ENCODE peak calls at places on chromosomes 6 and 20, in ten cellular contexts. U is heart right ventricle, W is left lung, I is IMR-90, M is aorta, G is vagina, Z is astrocyte, A is gastrocnemius medialis, L is uterus, Y is lung. Q is an unnamed sample.

GRCh38 chr20:41228858-41229257 is 88.7 kb downstream of the ZHX3 start:
- DNase-seq in A (no peak), G (no peak), Z (no peak), M (no peak), L (no peak), Y (no peak), I (no peak), U (no peak), W (no peak), Q (no peak)

GRCh38 chr20:45823949-45824835 is 2.9 kb downstream of the TNNC2 start:
- DNase-seq in I (no peak), U (no peak), W (peak; percentile 81), G (no peak), Y (no peak), A (peak; percentile 74), Z (no peak), L (peak; percentile 43), M (no peak), Q (no peak)

GRCh38 chr6:32979720-32980487 is 11.5 kb downstream of the BRD2 start:
- DNase-seq in W (no peak), A (no peak), U (no peak), Z (no peak), I (no peak), M (no peak), Y (no peak), L (no peak), G (no peak), Q (no peak)

GRCh38 chr20:5390719-5391118 is 74.0 kb upstream of the PROKR2 start:
- DNase-seq in L (no peak), I (no peak), U (no peak), W (no peak), A (no peak), M (no peak), G (no peak), Y (no peak), Z (no peak), Q (no peak)

GRCh38 chr20:10034717-10035571 is at the start of gene ANKEF1:
- DNase-seq in A (peak; percentile 53), Y (peak; percentile 85), G (no peak), U (peak; percentile 52), L (peak; percentile 68), M (peak; percentile 76), I (peak; percentile 2), W (peak; percentile 94), Z (peak; percentile 12), Q (peak; percentile 80)

GRCh38 chr20:59032023-59032712 is at the start of gene ATP5F1E:
- DNase-seq in Z (peak; percentile 83), M (peak; percentile 98), G (no peak), I (peak; percentile 89), U (peak; percentile 95), A (peak; percentile 95), Y (peak; percentile 95), L (peak; percentile 96), W (peak; percentile 98), Q (peak; percentile 96)

GRCh38 chr6:134517863-134518262 is 200.0 kb upstream of the SGK1 start:
- DNase-seq in Y (no peak), I (no peak), U (no peak), L (no peak), G (no peak), Z (no peak), W (no peak), A (no peak), M (peak; percentile 66), Q (no peak)

GRCh38 chr6:30557683-30557981 is 537 bp downstream of the PRR3 start:
- DNase-seq in L (no peak), M (no peak), Y (no peak), W (no peak), U (no peak), A (no peak), Z (no peak), G (no peak), I (no peak), Q (no peak)

GRCh38 chr6:29887819-29888581 is 54.3 kb upstream of the HLA-A start:
- DNase-seq in M (peak; percentile 91), Z (no peak), A (peak; percentile 66), G (no peak), Y (peak; percentile 89), I (peak; percentile 11), U (peak; percentile 79), L (peak; percentile 85), W (peak; percentile 96), Q (peak; percentile 91)

GRCh38 chr20:48180039-48180438 is 394.8 kb upstream of the SULF2 start:
- DNase-seq in I (no peak), G (no peak), A (no peak), Y (no peak), M (no peak), W (no peak), Z (peak; percentile 84), L (no peak), U (no peak), Q (no peak)

GRCh38 chr20:35018578-35019371 is 63.1 kb downstream of the MYH7B start:
- DNase-seq in U (no peak), L (no peak), G (peak; percentile 52), Y (no peak), M (no peak), Z (no peak), I (no peak), A (no peak), W (no peak), Q (no peak)

GRCh38 chr6:117265425-117266266 is at the start of gene VGLL2:
- DNase-seq in G (no peak), Z (peak; percentile 25), L (no peak), M (peak; percentile 40), I (peak; percentile 18), U (no peak), A (peak; percentile 85), Y (no peak), W (peak; percentile 82), Q (no peak)

GRCh38 chr6:132190097-132190814 is 211.0 kb downstream of the MOXD1 start:
- DNase-seq in Z (peak; percentile 73), I (peak; percentile 75), Y (no peak), M (no peak), L (no peak), G (no peak), A (no peak), U (no peak), W (no peak), Q (no peak)

GRCh38 chr6:106446287-106446885 is 85.9 kb downstream of the CRYBG1 start:
- DNase-seq in I (peak; percentile 12), W (no peak), A (no peak), L (no peak), Z (no peak), Y (no peak), M (no peak), U (no peak), G (no peak), Q (no peak)

GRCh38 chr6:3738381-3739131 is 13.0 kb downstream of the PXDC1 start:
- DNase-seq in W (no peak), U (no peak), G (no peak), Y (no peak), Z (no peak), I (no peak), L (no peak), M (peak; percentile 44), A (no peak), Q (peak; percentile 64)

DNA sequence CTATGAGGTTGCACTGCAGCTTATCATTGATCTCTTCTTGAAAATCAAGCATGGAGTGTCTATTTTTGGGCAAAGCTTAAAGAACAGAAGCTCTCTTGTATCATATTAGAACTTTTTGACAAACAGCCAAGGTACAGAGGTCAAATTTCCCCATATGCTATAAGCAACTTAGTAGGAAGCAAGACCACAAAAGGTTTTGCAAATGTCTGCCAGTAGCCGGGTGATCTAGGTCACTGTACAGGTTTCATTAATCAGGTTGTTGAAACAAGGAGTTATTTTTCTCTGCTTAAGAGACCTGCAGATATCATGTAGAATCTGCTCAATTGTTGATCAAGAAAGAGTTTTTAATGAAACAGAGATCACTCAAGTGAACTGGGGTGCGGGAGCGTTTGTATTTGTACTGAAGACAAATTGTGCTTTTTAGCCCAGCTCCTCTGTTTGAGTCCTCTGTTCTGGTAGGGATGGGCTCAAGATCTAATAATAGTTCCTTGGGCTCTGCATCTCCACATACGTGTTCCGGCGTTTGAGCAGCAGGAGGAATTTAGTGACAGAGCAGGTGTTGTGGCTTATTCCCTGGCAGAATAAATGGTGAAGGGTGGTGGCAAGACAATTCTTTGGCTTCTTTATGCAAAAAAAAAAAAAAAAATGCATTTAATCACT is 4.3 kb downstream of the CITED2 start:
- DNase-seq in I (peak; percentile 72), W (no peak), L (no peak), G (no peak), Z (peak; percentile 74), M (no peak), Y (no peak), U (no peak), A (peak; percentile 48), Q (no peak)
- H3K27ac ChIP-seq in I (peak overlapping the region; percentile 41), W (peak overlapping the region; percentile 97), L (peak overlapping the region; percentile 99), G (peak overlapping the region; percentile 51), Z (peak overlapping the region; percentile 49), M (no peak overlapping the region), Y (peak overlapping the region; percentile 75), U (peak overlapping the region; percentile 98), A (peak overlapping the region; percentile 97), Q (peak overlapping the region; percentile 95)

DNA sequence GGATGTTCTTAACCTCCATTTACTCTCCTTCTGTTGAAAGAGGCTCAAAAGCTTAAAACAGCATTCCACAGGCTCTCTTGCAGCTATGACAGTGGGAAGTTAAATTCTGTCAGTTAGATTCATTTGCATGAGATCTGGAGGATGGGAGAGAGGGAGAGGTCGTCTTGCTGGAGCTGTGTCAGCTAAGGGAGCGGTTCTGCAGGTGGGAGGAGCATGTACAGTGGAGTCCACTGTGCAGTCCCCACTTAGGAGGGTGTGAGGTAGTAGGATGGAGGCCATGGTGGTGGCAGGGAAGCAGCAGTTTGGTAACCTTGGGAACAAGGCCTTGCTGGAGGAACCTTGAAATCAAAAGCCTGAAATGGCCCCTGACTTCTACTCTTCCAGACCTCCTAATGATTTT is 12.0 kb upstream of the B4GALT5 start:
- DNase-seq in A (no peak), Z (no peak), L (no peak), W (no peak), I (no peak), Y (no peak), U (no peak), G (no peak), M (no peak), Q (no peak)
- H3K27ac ChIP-seq in A (peak overlapping the region; percentile 48), Z (no peak overlapping the region), L (no peak overlapping the region), W (peak overlapping the region; percentile 86), I (no peak overlapping the region), Y (no peak overlapping the region), U (peak overlapping the region; percentile 70), G (peak overlapping the region; percentile 26), M (no peak overlapping the region), Q (no peak overlapping the region)

DNA sequence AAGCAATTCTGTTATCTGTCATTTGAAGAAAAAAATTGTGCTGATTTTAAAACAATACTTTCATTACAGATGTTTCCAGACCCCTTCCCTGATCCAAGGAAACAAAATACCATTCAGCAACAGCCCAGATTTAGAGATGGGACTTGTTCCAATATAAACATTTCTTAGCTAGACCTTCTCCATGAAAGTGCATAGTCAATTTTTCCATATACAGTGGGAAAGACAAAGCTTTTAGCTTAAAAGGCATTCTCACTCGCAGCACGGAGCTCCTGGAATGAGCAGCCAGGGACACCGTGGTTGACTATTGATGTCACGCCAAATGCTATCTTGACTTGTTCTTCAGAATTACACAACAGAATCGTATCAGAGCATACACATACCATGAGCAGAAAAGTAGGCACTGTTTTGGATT is 21.5 kb downstream of the LAMA4 start:
- DNase-seq in G (no peak), I (peak; percentile 80), L (no peak), A (no peak), W (no peak), Y (no peak), M (peak; percentile 54), Z (peak; percentile 97), U (peak; percentile 68), Q (no peak)
- H3K27ac ChIP-seq in G (peak overlapping the region; percentile 59), I (peak overlapping the region; percentile 69), L (peak overlapping the region; percentile 86), A (peak overlapping the region; percentile 60), W (peak overlapping the region; percentile 58), Y (peak overlapping the region; percentile 72), M (peak overlapping the region; percentile 90), Z (peak overlapping the region; percentile 79), U (peak overlapping the region; percentile 80), Q (peak overlapping the region; percentile 72)

GRCh38 chr6:54771968-54772367 is 74.6 kb upstream of the FAM83B start:
- DNase-seq in G (no peak), W (no peak), Z (no peak), Y (no peak), M (no peak), I (no peak), U (no peak), A (no peak), L (no peak), Q (no peak)
- H3K27ac ChIP-seq in G (no peak overlapping the region), W (no peak overlapping the region), Z (no peak overlapping the region), Y (no peak overlapping the region), M (no peak overlapping the region), I (no peak overlapping the region), U (no peak overlapping the region), A (no peak overlapping the region), L (no peak overlapping the region), Q (no peak overlapping the region)

Q was measured in tibial artery.